ENCODE peak calls at places on chromosomes 13 and 19, in ten cellular contexts. G is progenitor cell of endocrine pancreas, K is endothelial cell of umbilical vein, J is astrocyte, P is uterus, T is BE2C, H is Peyer's patch, W is BJ, Z is fibroblast of the aortic adventitia, Y is colonic mucosa. C is an unnamed sample.

GRCh38 chr13:98509271-98510155 is 67.4 kb downstream of the STK24 start:
- DNase-seq in Z (peak; percentile 96), K (peak; percentile 95), W (peak; percentile 78), Y (peak; percentile 78), H (peak; percentile 73), T (no peak), P (no peak), G (no peak), J (peak; percentile 86), C (peak; percentile 79)

GRCh38 chr13:20943519-20944012 is 41.0 kb upstream of the XPO4 start:
- DNase-seq in P (peak; percentile 94), T (peak; percentile 79), W (peak; percentile 97), Y (peak; percentile 93), G (peak; percentile 62), K (peak; percentile 92), J (peak; percentile 89), H (peak; percentile 88), Z (peak; percentile 97), C (peak; percentile 89)

GRCh38 chr13:109816979-109817275 is 30.5 kb upstream of the IRS2 start:
- DNase-seq in K (no peak), W (peak; percentile 44), G (no peak), P (no peak), J (peak; percentile 80), T (no peak), H (no peak), Z (peak; percentile 9), Y (no peak), C (no peak)

GRCh38 chr13:40439928-40440327 is 226.5 kb downstream of the FOXO1 start:
- DNase-seq in G (no peak), P (peak; percentile 42), H (no peak), Y (no peak), K (no peak), Z (peak; percentile 24), T (no peak), W (no peak), J (no peak), C (no peak)

GRCh38 chr19:57338798-57339378 is 12.2 kb upstream of the ZNF304 start:
- DNase-seq in H (no peak), J (peak; percentile 14), K (no peak), Y (no peak), G (no peak), P (no peak), T (no peak), W (no peak), Z (peak; percentile 27), C (no peak)

GRCh38 chr19:47623151-47623920 is 14.4 kb downstream of the BICRA start:
- DNase-seq in W (no peak), J (no peak), T (no peak), P (no peak), Y (no peak), G (no peak), Z (no peak), H (peak; percentile 63), K (no peak), C (no peak)

GRCh38 chr19:30649934-30650614 is 277.9 kb downstream of the ZNF536 start:
- DNase-seq in P (no peak), Z (peak; percentile 64), T (peak; percentile 59), K (peak; percentile 48), G (no peak), H (no peak), J (peak; percentile 18), W (no peak), Y (peak; percentile 25), C (peak; percentile 22)

GRCh38 chr13:112781881-112782361 is 92.1 kb downstream of the ATP11A start:
- DNase-seq in J (peak; percentile 56), G (no peak), Z (peak; percentile 39), K (peak; percentile 68), W (no peak), Y (no peak), P (no peak), H (no peak), T (peak; percentile 70), C (peak; percentile 11)

GRCh38 chr13:46492946-46493345 is 60.0 kb upstream of the LRCH1 start:
- DNase-seq in Z (peak; percentile 81), Y (no peak), G (no peak), P (no peak), J (peak; percentile 11), W (no peak), H (no peak), K (peak; percentile 59), T (peak; percentile 18), C (no peak)
- TF ChIP-seq CTCF in Z (peak; percentile 54), Y (peak; percentile 29), G (peak; percentile 72), P (peak; percentile 75), J (peak; percentile 65), W (peak; percentile 62), H (peak; percentile 60), K (peak; percentile 33), T (peak; percentile 76), C (peak; percentile 51)

GRCh38 chr19:5828661-5829566 is 10.6 kb downstream of the FUT6 start:
- DNase-seq in T (peak; percentile 94), Z (peak; percentile 4), J (no peak), W (no peak), G (peak; percentile 30), P (no peak), K (peak; percentile 16), H (no peak), Y (no peak), C (no peak)

GRCh38 chr19:5827891-5828660 is 11.4 kb downstream of the FUT6 start:
- DNase-seq in H (peak; percentile 94), J (peak; percentile 67), T (peak; percentile 97), G (peak; percentile 95), P (peak; percentile 64), Y (peak; percentile 94), W (peak; percentile 51), K (peak; percentile 97), Z (peak; percentile 85), C (peak; percentile 73)

GRCh38 chr19:5824791-5825577 is 14.5 kb downstream of the FUT6 start:
- DNase-seq in K (no peak), Z (no peak), J (no peak), T (no peak), H (no peak), Y (no peak), G (no peak), P (no peak), W (no peak), C (no peak)

GRCh38 chr19:5827342-5827890 is 12.1 kb downstream of the FUT6 start:
- DNase-seq in Z (no peak), J (no peak), P (no peak), H (no peak), K (no peak), Y (no peak), W (no peak), G (no peak), T (no peak), C (no peak)

DNA sequence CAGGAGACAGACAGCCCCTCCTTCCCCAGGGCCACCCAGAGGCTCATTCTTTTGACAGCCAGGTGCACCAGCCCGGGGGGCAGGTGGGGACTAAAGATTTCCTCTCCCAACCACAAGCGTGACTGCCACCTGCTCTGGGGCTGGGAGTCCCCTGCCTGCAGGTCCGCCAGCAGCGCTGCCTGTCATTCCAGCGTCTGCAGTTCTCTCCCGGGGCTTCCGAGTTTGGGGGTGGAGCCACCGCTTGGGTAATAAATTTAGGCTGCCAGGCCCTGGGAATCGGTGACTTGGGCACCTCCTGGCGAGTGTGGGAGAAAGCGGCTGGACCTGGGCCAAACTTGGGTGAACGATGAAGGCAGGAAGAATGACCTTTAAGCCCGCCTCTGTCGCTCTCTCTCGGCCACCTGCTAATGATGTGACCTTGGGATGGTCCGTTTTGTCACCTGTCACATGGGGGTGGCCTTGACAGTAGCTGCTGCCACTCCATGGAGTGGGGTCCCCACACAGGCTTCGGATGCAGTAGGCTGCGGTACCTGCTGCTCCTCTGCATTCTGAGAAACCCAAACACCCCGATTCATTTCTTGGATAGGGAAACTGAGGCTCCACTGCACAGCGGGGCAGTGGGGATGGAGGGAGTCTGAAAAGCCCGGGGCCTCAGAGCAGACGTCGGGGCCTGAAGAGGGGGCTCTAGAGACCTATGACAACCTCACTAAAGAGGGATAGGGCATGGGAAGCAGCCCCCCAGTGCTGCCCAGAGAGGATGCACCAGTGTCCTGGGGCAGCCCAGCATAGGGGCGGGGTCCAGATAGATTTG is 12.8 kb downstream of the FUT6 start:
- DNase-seq in P (no peak), W (no peak), J (no peak), K (no peak), G (no peak), H (peak; percentile 83), Y (peak; percentile 90), Z (peak; percentile 17), T (peak; percentile 92), C (no peak)
- TF ChIP-seq CTCF in P (no peak), W (peak; percentile 20), J (no peak), K (no peak), G (no peak), H (no peak), Y (no peak), Z (no peak), T (peak; percentile 49), C (no peak)

DNA sequence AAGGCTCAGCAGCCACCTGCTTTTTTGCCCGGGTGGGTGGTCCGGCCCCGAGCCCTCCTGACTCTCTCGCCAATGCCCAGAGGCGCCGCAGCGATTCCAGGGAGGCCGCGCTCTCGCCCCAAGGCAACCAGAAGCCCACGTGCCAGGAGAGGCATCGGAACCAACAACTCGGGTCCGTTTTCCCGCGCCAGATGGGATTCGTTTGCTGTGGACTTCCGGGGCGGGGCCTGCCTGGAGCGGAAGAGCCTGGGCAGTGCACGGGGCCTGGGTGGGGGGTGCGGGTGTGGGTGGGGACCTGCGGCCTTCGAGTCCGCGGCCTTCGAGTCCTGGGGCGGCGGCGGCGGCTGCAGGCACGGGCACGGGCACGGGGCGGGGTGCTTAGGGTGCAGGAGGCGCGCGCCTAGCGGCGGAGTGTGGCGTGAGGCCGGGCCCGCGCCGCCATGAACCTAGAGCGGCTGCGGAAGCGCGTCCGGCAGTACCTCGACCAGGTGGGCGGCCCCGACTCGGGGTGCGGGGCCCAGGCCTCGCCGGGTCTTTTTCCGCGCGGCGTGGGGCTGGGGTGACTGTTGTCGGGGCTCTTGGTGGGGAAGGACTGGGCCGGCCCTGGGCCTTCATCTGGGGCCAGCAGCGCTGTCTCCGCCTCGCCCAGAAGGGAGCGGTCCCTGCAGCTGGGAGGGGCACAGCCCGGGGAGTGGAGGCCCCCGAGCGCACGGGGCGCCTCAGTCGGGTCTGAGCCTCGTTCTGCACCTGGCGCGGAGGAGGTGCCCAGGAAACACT is at the start of gene CDC16:
- DNase-seq in G (peak; percentile 76), K (peak; percentile 76), Z (peak; percentile 92), P (peak; percentile 89), J (peak; percentile 79), H (peak; percentile 96), T (peak; percentile 97), W (peak; percentile 22), Y (peak; percentile 96), C (peak; percentile 67)
- TF ChIP-seq CTCF in G (peak; percentile 26), K (peak; percentile 29), Z (no peak), P (no peak), J (no peak), H (peak; percentile 25), T (no peak), W (no peak), Y (peak; percentile 26), C (no peak)

DNA sequence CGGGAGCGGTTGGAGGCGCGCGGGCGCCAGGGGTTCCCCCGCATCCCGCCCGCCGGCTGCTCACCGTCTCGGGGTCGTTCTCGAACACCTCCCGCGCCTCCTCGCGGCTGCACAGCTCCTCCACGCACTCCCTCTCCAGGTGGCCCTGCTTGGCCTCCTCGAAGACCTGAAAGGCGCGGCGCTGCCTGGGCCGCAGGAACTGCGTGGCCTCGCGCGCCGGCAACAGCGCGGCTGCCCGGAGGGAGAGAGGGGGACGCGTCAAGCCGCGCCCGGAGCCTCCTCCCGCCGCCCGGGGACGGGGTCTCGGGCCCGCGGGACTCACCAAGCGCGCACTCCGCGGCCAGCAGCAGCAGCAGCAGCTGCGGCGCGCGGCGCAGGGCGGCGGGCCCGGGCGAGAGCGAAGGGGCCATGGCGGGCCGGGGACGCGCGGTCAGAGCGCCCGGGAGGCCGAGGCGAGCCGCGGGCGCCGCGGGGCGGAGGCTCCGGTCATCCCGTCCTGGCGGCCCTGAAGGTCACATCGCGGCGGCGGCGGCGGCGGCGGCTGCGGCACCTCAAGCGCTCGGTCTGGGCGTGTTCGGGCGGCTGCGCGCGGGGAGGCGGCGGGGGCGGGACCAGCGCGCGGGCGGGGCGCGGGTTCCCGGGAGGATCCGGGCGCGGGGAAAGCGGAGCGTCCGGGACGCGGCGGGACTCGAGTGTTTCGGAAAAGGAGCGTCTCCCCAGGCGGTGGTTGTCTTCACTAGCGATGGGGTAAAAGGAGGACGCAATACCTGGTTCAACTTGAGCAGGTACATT is at the start of gene GAS6:
- DNase-seq in K (peak; percentile 53), T (peak; percentile 49), Y (peak; percentile 83), Z (peak; percentile 34), J (no peak), P (peak; percentile 75), G (peak; percentile 41), H (peak; percentile 87), W (no peak), C (no peak)
- TF ChIP-seq CTCF in K (peak; percentile 19), T (no peak), Y (no peak), Z (no peak), J (no peak), P (no peak), G (no peak), H (no peak), W (no peak), C (no peak)